ENCODE peak calls at places on chromosomes 3 and 15, in six cellular contexts. I, T, B, O, C and Y are unnamed samples.

GRCh38 chr3:89300976-89301375 is 193.6 kb downstream of the EPHA3 start:
- DNase-seq in I (peak; percentile 28), T (no peak), B (no peak), O (no peak), C (no peak), Y (no peak)

GRCh38 chr3:120469440-120470415 is 18.9 kb upstream of the FSTL1 start:
- DNase-seq in I (peak; percentile 99), T (no peak), B (no peak), O (no peak), C (no peak), Y (peak; percentile 80)

GRCh38 chr3:134331811-134332199 is 42.4 kb downstream of the AMOTL2 start:
- DNase-seq in I (no peak), T (no peak), B (no peak), O (no peak), C (no peak), Y (peak; percentile 48)

GRCh38 chr15:40618906-40619305 is 24.9 kb downstream of the KNL1 start:
- DNase-seq in I (peak; percentile 38), T (no peak), B (no peak), O (no peak), C (no peak), Y (no peak)

GRCh38 chr3:150597646-150598045 is 5.5 kb upstream of the SELENOT start:
- DNase-seq in I (no peak), T (no peak), B (no peak), O (no peak), C (no peak), Y (no peak)

GRCh38 chr3:43340403-43340802 is 54.1 kb downstream of the SNRK start:
- DNase-seq in I (no peak), T (no peak), B (no peak), O (no peak), C (no peak), Y (no peak)

GRCh38 chr3:47016934-47017435 is 37.5 kb downstream of the NBEAL2 start:
- DNase-seq in I (peak; percentile 41), T (peak; percentile 18), B (no peak), O (no peak), C (no peak), Y (no peak)

GRCh38 chr3:55064164-55064563 is 136.3 kb upstream of the LRTM1 start:
- DNase-seq in I (no peak), T (no peak), B (no peak), O (no peak), C (no peak), Y (no peak)

GRCh38 chr15:68739390-68740075 is 81.2 kb downstream of the ANP32A start:
- DNase-seq in I (no peak), T (peak; percentile 56), B (no peak), O (no peak), C (no peak), Y (no peak)

GRCh38 chr3:38610436-38610835 is 39.1 kb downstream of the SCN5A start:
- DNase-seq in I (no peak), T (no peak), B (peak; percentile 38), O (no peak), C (no peak), Y (no peak)

GRCh38 chr15:72222433-72222832 is 8.6 kb downstream of the PKM start:
- DNase-seq in I (peak; percentile 75), T (peak; percentile 26), B (no peak), O (no peak), C (no peak), Y (peak; percentile 65)

GRCh38 chr3:42839616-42840015 is 30.4 kb downstream of the ACKR2 start:
- DNase-seq in I (peak; percentile 87), T (peak; percentile 67), B (no peak), O (no peak), C (peak; percentile 31), Y (peak; percentile 34)

GRCh38 chr3:52704611-52705437 is 767 bp downstream of the GLT8D1 start:
- DNase-seq in I (peak; percentile 30), T (peak; percentile 36), B (no peak), O (no peak), C (peak; percentile 53), Y (peak; percentile 26)

GRCh38 chr3:131361464-131362421 is 19.8 kb upstream of the NUDT16 start:
- DNase-seq in I (peak; percentile 88), T (peak; percentile 16), B (peak; percentile 91), O (peak; percentile 95), C (peak; percentile 71), Y (peak; percentile 88)

GRCh38 chr3:152505926-152506325 is 237.2 kb downstream of the MBNL1 start:
- DNase-seq in I (no peak), T (no peak), B (no peak), O (no peak), C (no peak), Y (no peak)

GRCh38 chr3:152513301-152513960 is 244.7 kb downstream of the MBNL1 start:
- DNase-seq in I (no peak), T (no peak), B (no peak), O (no peak), C (no peak), Y (no peak)

GRCh38 chr3:152511904-152512303 is 243.2 kb downstream of the MBNL1 start:
- DNase-seq in I (no peak), T (no peak), B (no peak), O (no peak), C (no peak), Y (no peak)

GRCh38 chr3:152508705-152509104 is 240.0 kb downstream of the MBNL1 start:
- DNase-seq in I (peak; percentile 61), T (peak; percentile 44), B (no peak), O (no peak), C (no peak), Y (no peak)
- H3K4me1 ChIP-seq in I (no peaks in the 10 kb centered on the region), T (peaks cover 3% of the 10 kb centered on the region), B (no peaks in the 10 kb centered on the region), O (no peaks in the 10 kb centered on the region), C (no peaks in the 10 kb centered on the region), Y (no peaks in the 10 kb centered on the region)

GRCh38 chr3:158100681-158101080 is 5.5 kb downstream of the SHOX2 start:
- DNase-seq in I (no peak), T (no peak), B (no peak), O (no peak), C (no peak), Y (no peak)
- H3K27me3 ChIP-seq in I (peaks cover 4% of the 10 kb centered on the region), T (peaks cover 98% of the 10 kb centered on the region), B (peaks cover 98% of the 10 kb centered on the region), O (peaks cover 3% of the 10 kb centered on the region), C (peaks cover 13% of the 10 kb centered on the region), Y (no peaks in the 10 kb centered on the region)

GRCh38 chr3:45067486-45067885 is 41.4 kb downstream of the CLEC3B start:
- DNase-seq in I (no peak), T (no peak), B (no peak), O (no peak), C (no peak), Y (no peak)
- H3K27ac ChIP-seq in I (no peak overlapping the region), T (no peak overlapping the region), B (no peak overlapping the region), O (no peak overlapping the region), C (no peak overlapping the region), Y (no peak overlapping the region)

GRCh38 chr15:31367730-31368344 is 41.2 kb downstream of the KLF13 start:
- DNase-seq in I (no peak), T (no peak), B (no peak), O (no peak), C (no peak), Y (no peak)

GRCh38 chr15:31372635-31373091 is 46.0 kb downstream of the KLF13 start:
- DNase-seq in I (peak; percentile 26), T (no peak), B (peak; percentile 90), O (no peak), C (no peak), Y (no peak)

GRCh38 chr15:31371520-31372240 is 45.0 kb downstream of the KLF13 start:
- DNase-seq in I (no peak), T (no peak), B (peak; percentile 50), O (no peak), C (no peak), Y (no peak)

GRCh38 chr15:31367021-31367729 is 40.5 kb downstream of the KLF13 start:
- DNase-seq in I (no peak), T (no peak), B (no peak), O (no peak), C (no peak), Y (no peak)

GRCh38 chr15:31369716-31370115 is 43.1 kb downstream of the KLF13 start:
- DNase-seq in I (no peak), T (no peak), B (no peak), O (no peak), C (no peak), Y (no peak)
- H3K4me1 ChIP-seq in I (no peaks in the 10 kb centered on the region), T (no peaks in the 10 kb centered on the region), B (peaks cover 73% of the 10 kb centered on the region), O (peaks cover 60% of the 10 kb centered on the region), C (peaks cover 14% of the 10 kb centered on the region), Y (no peaks in the 10 kb centered on the region)

GRCh38 chr15:45112143-45112591 is 1.8 kb downstream of the DUOX2 start:
- DNase-seq in I (no peak), T (no peak), B (no peak), O (no peak), C (no peak), Y (no peak)
- H3K27me3 ChIP-seq in I (peaks cover 28% of the 10 kb centered on the region), T (peaks cover 81% of the 10 kb centered on the region), B (peaks cover 55% of the 10 kb centered on the region), O (peaks cover 13% of the 10 kb centered on the region), C (no peaks in the 10 kb centered on the region), Y (peaks cover 3% of the 10 kb centered on the region)

GRCh38 chr3:45991341-45991740 is 4.3 kb downstream of the FYCO1 start:
- DNase-seq in I (no peak), T (no peak), B (no peak), O (no peak), C (no peak), Y (no peak)
- H3K27ac ChIP-seq in I (no peak overlapping the region), T (no peak overlapping the region), B (peak overlapping the region; percentile 96), O (peak overlapping the region; percentile 62), C (no peak overlapping the region), Y (no peak overlapping the region)

GRCh38 chr3:72411102-72411501 is 437.1 kb downstream of the SHQ1 start:
- DNase-seq in I (peak; percentile 30), T (no peak), B (no peak), O (no peak), C (no peak), Y (no peak)

GRCh38 chr3:72412557-72412956 is 435.7 kb downstream of the SHQ1 start:
- DNase-seq in I (no peak), T (no peak), B (no peak), O (no peak), C (no peak), Y (no peak)

GRCh38 chr3:72411843-72412242 is 436.4 kb downstream of the SHQ1 start:
- DNase-seq in I (no peak), T (peak; percentile 14), B (no peak), O (no peak), C (no peak), Y (no peak)

GRCh38 chr3:72405943-72406585 is 442.2 kb downstream of the SHQ1 start:
- DNase-seq in I (no peak), T (no peak), B (no peak), O (no peak), C (no peak), Y (no peak)

DNA sequence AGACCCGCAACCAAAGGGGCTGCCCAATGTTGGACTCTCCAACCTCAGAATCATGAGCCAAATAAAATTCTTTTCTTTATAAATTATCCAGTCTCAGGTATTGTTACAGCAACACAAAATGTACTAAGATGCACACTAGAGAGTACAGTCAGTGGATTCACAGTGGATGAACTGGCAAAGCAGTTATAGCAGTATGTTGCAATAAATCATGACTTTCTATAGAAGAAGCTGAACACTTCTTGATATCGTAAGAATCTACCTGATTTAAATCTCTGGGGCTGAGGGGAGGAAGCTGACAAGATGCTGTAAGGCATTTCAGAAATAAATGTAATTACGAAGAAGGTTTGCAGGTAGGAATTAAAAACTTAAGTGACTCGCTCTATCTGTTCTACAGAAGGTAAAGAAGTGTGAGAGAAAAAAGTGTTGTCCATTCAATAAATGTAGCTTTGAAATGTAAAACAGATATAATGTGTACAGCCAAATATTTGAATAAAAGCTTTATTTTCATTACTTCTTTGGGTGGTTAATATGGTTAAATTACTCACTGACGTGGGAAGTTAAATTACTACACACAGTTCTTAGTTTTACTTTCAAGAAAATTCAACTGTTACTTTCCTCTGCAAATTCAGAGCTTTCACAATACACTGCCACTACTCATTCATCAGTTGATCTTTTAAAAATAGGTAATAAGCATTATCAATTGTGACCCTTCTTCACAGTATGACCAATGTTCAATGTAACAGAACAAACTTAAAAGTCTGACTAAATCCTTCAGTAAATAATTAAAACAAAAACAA is 439.1 kb downstream of the SHQ1 start:
- DNase-seq in I (no peak), T (no peak), B (no peak), O (no peak), C (no peak), Y (no peak)
- H3K4me1 ChIP-seq in I (peaks cover 32% of the 10 kb centered on the region), T (peaks cover 11% of the 10 kb centered on the region), B (peaks cover 35% of the 10 kb centered on the region), O (peaks cover 6% of the 10 kb centered on the region), C (peaks cover 17% of the 10 kb centered on the region), Y (peaks cover 32% of the 10 kb centered on the region)